ENCODE peak calls at places on chromosomes 5 and 9, in four cellular contexts. O is K562, A is HepG2, W is Panc1. I is an unnamed sample.

GRCh38 chr5:167573274-167574127 is 717.9 kb upstream of the WWC1 start:
- DNase-seq in O (no peak), A (no peak), W (no peak), I (no peak)

GRCh38 chr5:142235050-142235797 is 89.6 kb downstream of the SPRY4 start:
- DNase-seq in O (no peak), A (no peak), W (no peak), I (no peak)

GRCh38 chr5:473344-474192 is 30.6 kb downstream of the EXOC3 start:
- DNase-seq in O (no peak), A (peak), W (no peak), I (no peak)

GRCh38 chr9:81915801-81916505 is 12.3 kb upstream of the SPATA31D4 start:
- DNase-seq in O (no peak), A (no peak), W (no peak), I (no peak)

GRCh38 chr5:92801921-92802320 is 779.1 kb downstream of the NR2F1-AS1 start:
- DNase-seq in O (no peak), A (peak), W (no peak), I (no peak)

GRCh38 chr5:123266365-123266764 is 156.8 kb downstream of the CEP120 start:
- DNase-seq in O (no peak), A (no peak), W (no peak), I (no peak)

GRCh38 chr5:57456056-57456455 is 26.6 kb downstream of the ACTBL2 start:
- DNase-seq in O (no peak), A (peak), W (no peak), I (no peak)

GRCh38 chr9:3444016-3444415 is 81.8 kb downstream of the RFX3 start:
- DNase-seq in O (no peak), A (no peak), W (no peak), I (no peak)

GRCh38 chr9:129886226-129887174 is 51.2 kb downstream of the USP20 start:
- DNase-seq in O (peak), A (no peak), W (no peak), I (no peak)

GRCh38 chr9:89536618-89537017 is 38.7 kb upstream of the SEMA4D start:
- DNase-seq in O (no peak), A (no peak), W (no peak), I (no peak)

GRCh38 chr9:134349941-134350340 is 23.7 kb downstream of the RXRA start:
- DNase-seq in O (no peak), A (no peak), W (no peak), I (no peak)

GRCh38 chr5:60538955-60539866 is 160.8 kb downstream of the DEPDC1B start:
- DNase-seq in O (no peak), A (no peak), W (no peak), I (no peak)

GRCh38 chr5:119367502-119368237 is 11.9 kb downstream of the TNFAIP8 start:
- DNase-seq in O (no peak), A (peak), W (no peak), I (no peak)

GRCh38 chr9:129803679-129804065 is 688 bp downstream of the TOR1B start:
- DNase-seq in O (peak), A (no peak), W (no peak), I (no peak)

GRCh38 chr9:137304383-137305059 is 2.5 kb upstream of the NRARP start:
- DNase-seq in O (no peak), A (no peak), W (no peak), I (no peak)

GRCh38 chr5:131548190-131548589 is 86.8 kb downstream of the RAPGEF6 start:
- DNase-seq in O (no peak), A (no peak), W (no peak), I (no peak)

GRCh38 chr5:87076411-87076810 is 191.3 kb upstream of the RASA1 start:
- DNase-seq in O (no peak), A (no peak), W (no peak), I (no peak)

GRCh38 chr9:127198587-127198986 is 66.0 kb upstream of the GARNL3 start:
- DNase-seq in O (no peak), A (no peak), W (no peak), I (no peak)

GRCh38 chr5:82473262-82473661 is 195.1 kb upstream of the RPS23 start:
- DNase-seq in O (no peak), A (no peak), W (no peak), I (no peak)

GRCh38 chr5:174229068-174229467 is 183.6 kb downstream of the NSG2 start:
- DNase-seq in O (no peak), A (no peak), W (no peak), I (no peak)

GRCh38 chr5:66989286-66989685 is 207.3 kb downstream of the CD180 start:
- DNase-seq in O (no peak), A (peak), W (no peak), I (no peak)

GRCh38 chr5:68285075-68285827 is 69.7 kb downstream of the PIK3R1 start:
- DNase-seq in O (no peak), A (peak), W (no peak), I (no peak)

GRCh38 chr5:154487541-154487940 is 9.5 kb upstream of the HAND1 start:
- DNase-seq in O (no peak), A (no peak), W (no peak), I (no peak)
- TF ChIP-seq TCF7L2 in O (no peak), A (no peak), W (no peak), I (no peak)

GRCh38 chr5:179227578-179228311 is 117.5 kb downstream of the ADAMTS2 start:
- DNase-seq in O (no peak), A (no peak), W (no peak), I (no peak)
- TF ChIP-seq TCF7L2 in O (no peak), A (no peak), W (no peak), I (no peak)

GRCh38 chr5:2996248-2996647 is 244.8 kb upstream of the IRX2 start:
- DNase-seq in O (no peak), A (no peak), W (no peak), I (no peak)
- TF ChIP-seq TCF7L2 in O (no peak), A (no peak), W (no peak), I (no peak)

GRCh38 chr5:136210259-136210658 is 17.3 kb upstream of the SMIM32 start:
- DNase-seq in O (no peak), A (no peak), W (no peak), I (no peak)
- TF ChIP-seq TCF7L2 in O (no peak), A (no peak), W (no peak), I (no peak)

I was measured in HCT116.